ENCODE peak calls at places on chromosomes 6 and 20, in eight cellular contexts. F, I, T, R, L, U, P and H are unnamed samples.

GRCh38 chr20:52731086-52731485 is 241.1 kb upstream of the TSHZ2 start:
- DNase-seq in P (no peak), I (no peak), R (no peak), L (no peak), T (no peak), F (no peak), U (no peak), H (no peak)

GRCh38 chr6:116309657-116310056 is 29.9 kb upstream of the TSPYL1 start:
- DNase-seq in L (no peak), T (no peak), I (no peak), U (no peak), R (no peak), F (no peak), P (no peak), H (no peak)

GRCh38 chr6:53461682-53462081 is 83.2 kb downstream of the GCLC start:
- DNase-seq in P (no peak), T (no peak), U (no peak), R (no peak), I (peak), L (no peak), F (peak), H (no peak)

GRCh38 chr20:44861547-44862006 is 23.9 kb upstream of the YWHAB start:
- DNase-seq in U (peak), R (no peak), L (peak), P (no peak), I (no peak), F (no peak), T (peak), H (no peak)

GRCh38 chr6:55705381-55705780 is 126.4 kb upstream of the HMGCLL1 start:
- DNase-seq in T (no peak), I (no peak), L (no peak), R (no peak), P (no peak), U (no peak), F (no peak), H (no peak)

GRCh38 chr6:162090734-162091133 is 636.8 kb downstream of the PRKN start:
- DNase-seq in U (peak), I (no peak), T (peak), P (no peak), L (no peak), R (no peak), F (no peak), H (no peak)

GRCh38 chr20:36307412-36308317 is 1.5 kb downstream of the DLGAP4 start:
- DNase-seq in L (no peak), P (no peak), U (no peak), R (no peak), F (no peak), T (no peak), I (no peak), H (no peak)

GRCh38 chr20:33658929-33659328 is 3.2 kb upstream of the C20orf144 start:
- DNase-seq in I (no peak), L (no peak), F (no peak), P (no peak), R (no peak), T (no peak), U (no peak), H (peak)

GRCh38 chr6:13700232-13700631 is 11.4 kb downstream of the RANBP9 start:
- DNase-seq in I (no peak), L (no peak), P (no peak), U (no peak), F (no peak), R (no peak), T (no peak), H (no peak)

GRCh38 chr6:79538481-79538971 is 1.3 kb upstream of the LCA5 start:
- DNase-seq in R (no peak), L (no peak), T (peak), I (no peak), F (no peak), U (no peak), P (no peak), H (no peak)

GRCh38 chr6:138442663-138443062 is 38.6 kb downstream of the HEBP2 start:
- DNase-seq in U (no peak), R (no peak), I (no peak), T (no peak), P (no peak), L (no peak), F (no peak), H (no peak)

GRCh38 chr6:137208279-137208678 is 10.9 kb downstream of the IFNGR1 start:
- DNase-seq in U (no peak), L (no peak), R (no peak), P (no peak), F (no peak), T (no peak), I (no peak), H (no peak)

GRCh38 chr6:66568271-66568670 is 861.2 kb upstream of the EYS start:
- DNase-seq in T (no peak), I (no peak), F (no peak), L (no peak), P (no peak), U (no peak), R (no peak), H (no peak)

GRCh38 chr6:36232172-36232571 is 35.6 kb downstream of the BRPF3 start:
- DNase-seq in P (no peak), R (no peak), L (no peak), I (no peak), U (no peak), T (no peak), F (no peak), H (no peak)

GRCh38 chr6:142026471-142026870 is 106.3 kb upstream of the GJE1 start:
- DNase-seq in I (no peak), R (no peak), U (no peak), T (no peak), L (no peak), F (no peak), P (peak), H (no peak)

GRCh38 chr6:132973556-132973993 is 159.2 kb downstream of the RPS12 start:
- DNase-seq in T (no peak), I (no peak), F (no peak), P (no peak), R (no peak), U (no peak), L (no peak), H (no peak)

GRCh38 chr6:146950351-146950835 is 253.8 kb upstream of the STXBP5 start:
- DNase-seq in F (peak), R (no peak), T (peak), I (peak), P (peak), U (no peak), L (no peak), H (no peak)

GRCh38 chr6:36678488-36679042 is at the start of gene CDKN1A:
- DNase-seq in L (no peak), U (peak), R (peak), F (peak), I (peak), T (peak), P (peak), H (peak)

GRCh38 chr20:57716202-57716601 is 6.4 kb upstream of the PMEPA1 start:
- DNase-seq in F (no peak), I (no peak), U (peak), T (peak), R (no peak), P (no peak), L (no peak), H (no peak)

GRCh38 chr6:41591859-41592502 is 45.8 kb downstream of the FOXP4 start:
- DNase-seq in F (peak), L (no peak), I (peak), R (peak), P (peak), U (peak), T (peak), H (peak)

GRCh38 chr20:58986968-58987517 is 6.0 kb downstream of the NELFCD start:
- DNase-seq in I (no peak), T (no peak), P (no peak), R (no peak), U (no peak), F (no peak), L (no peak), H (no peak)

GRCh38 chr6:162706236-162706635 is 21.3 kb downstream of the PRKN start:
- DNase-seq in R (no peak), I (peak), P (no peak), T (peak), F (no peak), U (no peak), L (no peak), H (no peak)

GRCh38 chr6:336159-337114 is 44.1 kb downstream of the DUSP22 start:
- DNase-seq in L (no peak), P (no peak), F (peak), R (no peak), U (no peak), I (no peak), T (no peak), H (no peak)

GRCh38 chr20:22004946-22005345 is 299.5 kb downstream of the PAX1 start:
- DNase-seq in P (no peak), F (no peak), I (no peak), T (peak), L (no peak), U (no peak), R (no peak), H (no peak)

GRCh38 chr6:33248643-33248931 is 23.1 kb downstream of the VPS52 start:
- DNase-seq in R (peak), U (no peak), P (no peak), T (peak), I (no peak), F (no peak), L (no peak), H (no peak)

GRCh38 chr6:145315982-145316600 is 419.2 kb downstream of the EPM2A start:
- DNase-seq in U (no peak), L (no peak), T (no peak), R (no peak), I (no peak), F (no peak), P (no peak), H (no peak)

GRCh38 chr6:35948725-35949124 is 27.8 kb upstream of the SRPK1 start:
- DNase-seq in R (no peak), P (no peak), L (no peak), T (peak), U (peak), I (no peak), F (peak), H (peak)

GRCh38 chr20:11847827-11848226 is 69.9 kb upstream of the BTBD3 start:
- DNase-seq in P (no peak), U (no peak), I (peak), L (no peak), F (no peak), T (no peak), R (no peak), H (no peak)

GRCh38 chr6:14917101-14917500 is 328.8 kb upstream of the JARID2 start:
- DNase-seq in L (peak), T (peak), F (no peak), R (no peak), P (no peak), I (no peak), U (peak), H (no peak)

GRCh38 chr6:3280091-3280490 is 21.3 kb downstream of the PSMG4 start:
- DNase-seq in P (no peak), U (peak), T (no peak), F (no peak), I (no peak), R (no peak), L (no peak), H (no peak)

GRCh38 chr6:149846321-149846720 is 17.8 kb downstream of the LRP11 start:
- DNase-seq in F (no peak), R (no peak), I (no peak), L (no peak), P (peak), T (peak), U (peak), H (no peak)

GRCh38 chr6:39962831-39963230 is 28.6 kb upstream of the MOCS1 start:
- DNase-seq in F (no peak), R (no peak), L (no peak), I (no peak), T (no peak), P (no peak), U (peak), H (no peak)

GRCh38 chr6:136609878-136610706 is 59.9 kb upstream of the MAP7 start:
- DNase-seq in I (peak), L (peak), P (peak), T (peak), R (no peak), U (peak), F (no peak), H (no peak)

GRCh38 chr20:64005394-64005793 is 24.5 kb downstream of the PRPF6 start:
- DNase-seq in U (no peak), P (no peak), T (peak), R (no peak), L (no peak), F (no peak), I (no peak), H (no peak)

GRCh38 chr20:64006490-64006889 is 25.6 kb downstream of the PRPF6 start:
- DNase-seq in T (no peak), L (no peak), F (no peak), U (no peak), R (no peak), I (no peak), P (no peak), H (no peak)

GRCh38 chr20:64000906-64001305 is 20.0 kb downstream of the PRPF6 start:
- DNase-seq in U (no peak), T (no peak), R (no peak), P (no peak), I (no peak), F (no peak), L (no peak), H (no peak)

GRCh38 chr20:64003970-64004725 is 23.2 kb downstream of the PRPF6 start:
- DNase-seq in P (no peak), I (no peak), F (no peak), L (no peak), U (no peak), T (no peak), R (no peak), H (no peak)

DNA sequence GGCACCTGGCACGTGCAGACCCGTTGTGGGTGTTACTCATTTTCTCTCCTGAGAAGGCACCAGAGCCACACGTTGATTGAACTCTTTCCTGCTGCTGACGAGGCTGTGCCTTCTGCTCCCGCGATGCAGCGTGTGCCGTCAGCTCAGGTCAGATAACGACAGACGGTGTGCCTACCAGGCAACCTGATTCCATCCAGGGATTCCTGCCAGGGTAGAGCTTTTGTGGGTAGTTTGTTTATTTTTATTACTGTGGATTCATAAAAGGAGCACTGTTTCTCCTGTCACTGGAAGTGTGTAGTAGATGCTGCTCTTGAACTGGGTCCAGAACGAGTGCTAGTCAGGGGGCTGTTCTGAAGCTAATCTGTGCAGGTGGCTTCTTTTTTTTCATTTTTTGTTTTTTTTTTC is 20.7 kb downstream of the PRPF6 start:
- DNase-seq in U (no peak), F (no peak), I (no peak), T (no peak), L (no peak), R (no peak), P (no peak), H (no peak)
- TF ChIP-seq CTCF in U (no peak), F (no peak), I (no peak), T (no peak), L (no peak), R (no peak), P (no peak), H (no peak)

GRCh38 chr6:28985396-28986164 is 19.5 kb downstream of the ZNF311 start:
- DNase-seq in U (peak), T (peak), R (no peak), P (peak), F (peak), L (peak), I (peak), H (peak)

GRCh38 chr6:28983838-28984237 is 21.3 kb downstream of the ZNF311 start:
- DNase-seq in L (no peak), P (no peak), F (no peak), T (no peak), R (no peak), I (no peak), U (no peak), H (no peak)

DNA sequence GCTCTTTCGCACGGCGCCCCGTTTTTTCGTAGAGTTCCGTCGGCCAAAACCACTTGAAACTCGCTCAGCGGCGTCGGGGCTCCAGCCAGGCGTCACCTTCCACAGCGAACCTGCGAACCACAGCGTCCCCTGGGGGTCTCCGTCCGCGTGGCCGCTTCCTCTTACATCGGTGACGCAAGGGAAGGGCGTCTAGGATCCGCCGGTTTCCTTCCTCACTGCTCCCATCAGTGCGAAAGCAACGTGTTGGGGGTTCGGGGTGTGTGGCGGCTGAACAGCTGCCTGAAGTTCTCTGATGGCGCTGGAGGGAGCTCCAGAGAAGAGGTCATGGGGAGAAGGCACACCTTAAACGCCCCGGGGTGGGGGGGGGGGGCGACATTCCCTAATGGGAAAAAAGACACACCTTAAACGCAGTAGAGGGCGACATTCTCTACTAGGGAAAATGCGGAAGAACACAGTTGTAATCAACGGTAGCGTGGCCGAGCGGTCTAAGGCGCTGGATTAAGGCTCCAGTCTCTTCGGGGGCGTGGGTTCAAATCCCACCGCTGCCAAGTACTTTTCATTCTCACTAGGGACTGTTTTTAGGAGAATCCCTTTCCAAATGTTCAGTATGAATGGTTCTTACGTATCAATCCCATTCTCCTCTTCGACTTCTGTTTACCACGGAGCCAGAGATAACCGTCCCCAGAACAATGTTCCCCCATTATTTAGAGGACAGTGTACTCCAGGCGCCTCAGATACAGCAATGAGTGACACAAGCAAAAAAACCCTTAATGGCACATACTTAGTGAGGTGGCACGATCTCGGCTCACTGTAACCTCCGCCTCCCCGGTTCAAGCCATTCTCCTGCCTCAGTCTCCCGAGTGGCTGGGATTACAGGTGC is 16.3 kb downstream of the ZNF311 start:
- DNase-seq in U (peak), R (peak), F (peak), I (peak), T (peak), L (no peak), P (no peak), H (peak)
- TF ChIP-seq CTCF in U (peak), R (peak), F (peak), I (no peak), T (peak), L (peak), P (no peak), H (peak)

DNA sequence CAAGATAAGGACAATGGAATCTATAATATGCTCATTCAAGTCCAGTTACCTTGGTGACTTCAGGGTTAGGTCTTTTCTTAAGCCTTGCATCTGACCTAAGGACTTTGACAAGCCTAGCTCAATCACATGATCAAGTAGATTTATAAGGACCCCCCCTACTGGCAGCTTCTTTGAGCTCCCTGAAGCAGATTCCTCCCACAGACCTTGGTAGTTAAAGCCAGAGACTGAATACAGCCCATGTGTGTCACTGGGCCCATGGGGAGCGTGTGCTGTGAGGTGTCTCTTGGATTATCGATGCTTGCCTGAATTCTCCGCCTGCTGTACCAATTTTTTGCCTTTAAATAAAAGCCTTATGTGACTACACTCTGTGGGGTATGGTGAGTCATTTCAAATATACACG is 372.7 kb upstream of the RGS17 start:
- DNase-seq in P (no peak), F (peak), T (no peak), U (no peak), R (no peak), L (no peak), I (no peak), H (no peak)
- TF ChIP-seq CTCF in P (no peak), F (no peak), T (no peak), U (peak), R (no peak), L (no peak), I (no peak), H (no peak)

GRCh38 chr20:60715172-60715571 is 536.9 kb upstream of the CDH4 start:
- DNase-seq in P (no peak), U (no peak), T (no peak), L (no peak), F (no peak), I (no peak), R (no peak), H (no peak)
- TF ChIP-seq CTCF in P (no peak), U (no peak), T (no peak), L (no peak), F (no peak), I (no peak), R (no peak), H (no peak)

DNA sequence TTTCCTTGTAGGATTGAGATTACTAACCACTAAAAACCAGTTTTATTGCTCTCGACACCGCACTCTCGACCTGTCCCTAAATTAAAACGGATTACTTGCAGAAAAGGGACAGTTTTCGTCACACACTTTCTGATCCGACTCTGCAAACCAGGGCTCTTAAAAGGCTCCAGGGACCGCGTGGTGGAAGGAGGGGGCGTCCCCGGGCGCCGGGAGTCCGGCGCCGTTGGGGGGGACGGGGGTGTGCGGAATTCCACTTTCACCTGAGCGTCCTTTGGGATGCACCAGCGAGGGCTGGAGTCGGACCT is 695 bp downstream of the MAK start:
- DNase-seq in F (peak), T (no peak), I (peak), L (no peak), R (no peak), P (no peak), U (peak), H (peak)
- TF ChIP-seq CTCF in F (no peak), T (no peak), I (no peak), L (no peak), R (no peak), P (no peak), U (no peak), H (no peak)

DNA sequence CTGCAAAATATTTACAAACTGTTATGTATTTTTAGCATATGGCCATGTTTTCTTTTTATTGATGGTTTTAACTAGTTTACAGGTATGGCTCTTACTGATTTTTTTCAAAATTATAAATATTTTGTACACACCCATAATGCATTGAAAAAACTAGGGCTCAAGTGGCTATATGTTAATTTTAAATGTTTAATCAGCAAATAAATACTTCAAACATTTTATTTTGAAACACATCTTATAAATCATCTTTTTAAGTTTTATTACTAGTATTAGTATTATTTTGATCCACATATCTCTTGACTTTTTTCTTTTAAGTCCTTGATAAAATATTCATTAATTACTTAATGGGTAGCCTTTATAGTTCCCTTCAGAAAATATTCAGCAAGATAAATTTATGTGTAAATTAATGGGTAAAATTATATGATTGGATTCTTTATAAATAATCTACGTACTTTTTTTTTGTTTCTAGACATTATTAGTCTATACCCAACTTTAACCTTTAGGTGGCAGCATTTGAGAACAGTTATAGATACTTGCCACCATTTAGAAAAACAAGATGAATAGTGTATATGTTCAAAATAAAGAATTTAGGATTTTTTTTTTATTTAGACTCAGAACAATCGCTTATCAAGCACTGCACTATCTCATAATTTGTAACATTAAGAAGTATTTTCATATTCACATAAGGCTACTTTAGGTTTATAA is 241.9 kb downstream of the ADGRB3 start:
- DNase-seq in T (peak), I (no peak), F (peak), U (no peak), L (no peak), P (no peak), R (no peak), H (no peak)
- TF ChIP-seq CTCF in T (peak), I (no peak), F (peak), U (no peak), L (no peak), P (peak), R (no peak), H (peak)